ENCODE peak calls at places on chromosomes 16 and 17, in ten cellular contexts. Y is T-helper 1 cell; H is heart left ventricle; L is K562; C is central memory CD8-positive, alpha-beta T cell; P is germinal center; D is caudate nucleus; T is suprapubic skin; U is left cardiac atrium; Z is stimulated activated CD4-positive, alpha-beta T cell treated with anti-CD3 and anti-CD28 coated beads, Interleukin-1b, Interleukin-23, amount 100 ng/mL, for 4 hours. R is an unnamed sample.
A peak's percentile ranks its signal among the peaks of the same experiment; 100 is the strongest.

GRCh38 chr17:69417545-69418483 is 3.3 kb downstream of the MAP2K6 start:
- DNase-seq in Y (no peak), H (no peak), L (no peak), C (no peak), P (no peak), D (no peak), T (no peak), U (no peak), Z (no peak), R (no peak)

GRCh38 chr16:49556252-49557069 is 182.9 kb downstream of the C16orf78 start:
- DNase-seq in Y (no peak), H (no peak), L (peak; percentile 22), C (no peak), P (no peak), D (no peak), T (no peak), U (no peak), Z (no peak), R (peak; percentile 47)

GRCh38 chr17:49244839-49245238 is 14.3 kb upstream of the PHOSPHO1 start:
- DNase-seq in Y (no peak), H (no peak), L (no peak), C (no peak), P (no peak), D (no peak), T (no peak), U (no peak), Z (no peak), R (no peak)

GRCh38 chr17:78991017-78991783 is 11.5 kb upstream of the LGALS3BP start:
- DNase-seq in Y (no peak), H (no peak), L (no peak), C (no peak), P (no peak), D (no peak), T (peak; percentile 46), U (peak; percentile 21), Z (no peak), R (no peak)

GRCh38 chr16:50210266-50211038 is 55.9 kb upstream of the ADCY7 start:
- DNase-seq in Y (no peak), H (peak; percentile 86), L (peak; percentile 51), C (peak; percentile 35), P (peak; percentile 51), D (no peak), T (peak; percentile 78), U (peak; percentile 85), Z (peak; percentile 49), R (peak; percentile 63)

GRCh38 chr16:49093939-49094338 is 187.7 kb downstream of the CBLN1 start:
- DNase-seq in Y (no peak), H (no peak), L (no peak), C (no peak), P (no peak), D (no peak), T (no peak), U (no peak), Z (no peak), R (no peak)

GRCh38 chr16:7345423-7345822 is 12.8 kb downstream of the RBFOX1 start:
- DNase-seq in Y (no peak), H (peak; percentile 51), L (no peak), C (no peak), P (no peak), D (no peak), T (no peak), U (no peak), Z (no peak), R (no peak)

GRCh38 chr17:57114085-57114673 is 29.1 kb downstream of the AKAP1 start:
- DNase-seq in Y (peak; percentile 18), H (no peak), L (peak; percentile 77), C (peak; percentile 66), P (peak; percentile 71), D (no peak), T (peak; percentile 74), U (peak; percentile 51), Z (peak; percentile 60), R (peak; percentile 74)

GRCh38 chr17:45035848-45036247 is 15.6 kb downstream of the DCAKD start:
- DNase-seq in Y (no peak), H (no peak), L (no peak), C (no peak), P (no peak), D (no peak), T (no peak), U (no peak), Z (no peak), R (no peak)

GRCh38 chr16:12098429-12099310 is 122.1 kb downstream of the SNX29 start:
- DNase-seq in Y (no peak), H (no peak), L (no peak), C (no peak), P (no peak), D (no peak), T (no peak), U (peak; percentile 7), Z (no peak), R (no peak)

GRCh38 chr17:50601789-50602375 is 32.8 kb upstream of the ABCC3 start:
- DNase-seq in Y (no peak), H (no peak), L (no peak), C (no peak), P (no peak), D (no peak), T (no peak), U (no peak), Z (no peak), R (no peak)

GRCh38 chr17:68011199-68011665 is 15.0 kb upstream of the C17orf58 start:
- DNase-seq in Y (peak; percentile 30), H (peak; percentile 48), L (peak; percentile 74), C (peak; percentile 55), P (peak; percentile 69), D (no peak), T (no peak), U (peak; percentile 50), Z (peak; percentile 46), R (peak; percentile 70)

GRCh38 chr17:81034779-81035388 is at the start of gene BAIAP2:
- DNase-seq in Y (peak; percentile 97), H (peak; percentile 96), L (peak; percentile 98), C (peak; percentile 79), P (peak; percentile 100), D (peak; percentile 58), T (peak; percentile 97), U (peak; percentile 98), Z (peak; percentile 100), R (peak; percentile 98)

GRCh38 chr17:47702391-47702995 is 8.5 kb downstream of the TBKBP1 start:
- DNase-seq in Y (no peak), H (no peak), L (no peak), C (no peak), P (no peak), D (no peak), T (no peak), U (no peak), Z (no peak), R (no peak)

GRCh38 chr17:13931111-13931526 is 138.2 kb upstream of the COX10 start:
- DNase-seq in Y (no peak), H (peak; percentile 38), L (no peak), C (no peak), P (peak; percentile 21), D (no peak), T (no peak), U (no peak), Z (no peak), R (no peak)

GRCh38 chr17:20234266-20234665 is 225.1 kb downstream of the SPECC1 start:
- DNase-seq in Y (no peak), H (no peak), L (no peak), C (no peak), P (no peak), D (no peak), T (no peak), U (no peak), Z (peak; percentile 12), R (no peak)

GRCh38 chr16:69812213-69813014 is 50.3 kb downstream of the WWP2 start:
- DNase-seq in Y (no peak), H (no peak), L (peak; percentile 28), C (no peak), P (no peak), D (no peak), T (no peak), U (no peak), Z (no peak), R (no peak)

GRCh38 chr17:75635610-75636202 is 2.5 kb downstream of the SMIM5 start:
- DNase-seq in Y (no peak), H (peak; percentile 87), L (no peak), C (no peak), P (no peak), D (no peak), T (no peak), U (peak; percentile 70), Z (no peak), R (no peak)

GRCh38 chr17:71790791-71791190 is 330.0 kb upstream of the SOX9 start:
- DNase-seq in Y (no peak), H (no peak), L (no peak), C (no peak), P (no peak), D (no peak), T (no peak), U (no peak), Z (no peak), R (no peak)

GRCh38 chr16:67922740-67923139 is 8.9 kb downstream of the CTRL start:
- DNase-seq in Y (no peak), H (no peak), L (no peak), C (no peak), P (no peak), D (no peak), T (peak; percentile 65), U (no peak), Z (no peak), R (no peak)

GRCh38 chr17:17055286-17056166 is 13.3 kb downstream of the MPRIP start:
- DNase-seq in Y (no peak), H (peak; percentile 44), L (no peak), C (no peak), P (no peak), D (no peak), T (peak; percentile 59), U (no peak), Z (no peak), R (no peak)

GRCh38 chr16:63403792-63404191 is 1367.6 kb upstream of the CDH8 start:
- DNase-seq in Y (no peak), H (no peak), L (no peak), C (no peak), P (no peak), D (no peak), T (no peak), U (no peak), Z (no peak), R (no peak)

GRCh38 chr17:42536372-42537155 is 523 bp downstream of the NAGLU start:
- DNase-seq in Y (peak; percentile 49), H (peak; percentile 90), L (peak; percentile 97), C (peak; percentile 40), P (peak; percentile 87), D (no peak), T (peak; percentile 88), U (peak; percentile 87), Z (peak; percentile 52), R (peak; percentile 68)

GRCh38 chr17:72466199-72466598 is 345.4 kb downstream of the SOX9 start:
- DNase-seq in Y (no peak), H (no peak), L (no peak), C (no peak), P (no peak), D (no peak), T (no peak), U (no peak), Z (no peak), R (no peak)

GRCh38 chr16:72800524-72800923 is 247.4 kb downstream of the ZFHX3 start:
- DNase-seq in Y (no peak), H (no peak), L (no peak), C (no peak), P (no peak), D (no peak), T (no peak), U (no peak), Z (no peak), R (no peak)

GRCh38 chr16:87457724-87458423 is 35.0 kb downstream of the ZCCHC14 start:
- DNase-seq in Y (no peak), H (no peak), L (no peak), C (no peak), P (no peak), D (no peak), T (no peak), U (no peak), Z (no peak), R (no peak)